ENCODE peak calls at places on chromosomes 12 and 14, in seven cellular contexts. Q is neuronal stem cell, E is mesenchymal stem cell, V is IMR-90, U is trophoblast cell, T is H9, F is H1. Z is an unnamed sample. For H3K4me1, the result is how much of the 10 kb centered on the place peaks cover.

GRCh38 chr14:101478796-101479410 is 82.4 kb upstream of the DIO3 start:
- DNase-seq in V (no peak), T (peak), U (no peak), E (no peak), F (no peak), Q (no peak), Z (no peak)

GRCh38 chr14:92783813-92784431 is 10.2 kb upstream of the GOLGA5 start:
- DNase-seq in F (no peak), E (peak), U (peak), T (no peak), Q (peak), V (peak), Z (peak)

GRCh38 chr14:89365071-89365801 is 51.8 kb downstream of the FOXN3 start:
- DNase-seq in Q (no peak), U (peak), V (peak), T (no peak), F (no peak), E (peak), Z (no peak)

GRCh38 chr12:25377475-25378179 is 126.9 kb upstream of the KRAS start:
- DNase-seq in F (no peak), Q (no peak), E (peak), V (peak), T (no peak), U (no peak), Z (peak)

GRCh38 chr14:81981311-81981675 is 447.6 kb upstream of the SEL1L start:
- DNase-seq in T (no peak), Q (no peak), E (no peak), U (no peak), V (no peak), F (no peak), Z (no peak)

GRCh38 chr12:102596687-102597086 is 116.3 kb upstream of the IGF1 start:
- DNase-seq in E (no peak), Q (no peak), T (no peak), F (no peak), V (no peak), U (no peak), Z (no peak)

GRCh38 chr12:124477109-124477915 is 90.1 kb downstream of the NCOR2 start:
- DNase-seq in F (no peak), E (peak), T (no peak), U (no peak), V (no peak), Q (no peak), Z (no peak)

GRCh38 chr12:59164991-59165718 is 244.9 kb upstream of the LRIG3 start:
- DNase-seq in V (peak), E (peak), T (no peak), F (no peak), Q (peak), U (peak), Z (peak)

GRCh38 chr12:25135531-25136154 is 59.3 kb downstream of the DNAI7 start:
- DNase-seq in V (no peak), U (peak), T (peak), Q (no peak), E (peak), F (no peak), Z (peak)

DNA sequence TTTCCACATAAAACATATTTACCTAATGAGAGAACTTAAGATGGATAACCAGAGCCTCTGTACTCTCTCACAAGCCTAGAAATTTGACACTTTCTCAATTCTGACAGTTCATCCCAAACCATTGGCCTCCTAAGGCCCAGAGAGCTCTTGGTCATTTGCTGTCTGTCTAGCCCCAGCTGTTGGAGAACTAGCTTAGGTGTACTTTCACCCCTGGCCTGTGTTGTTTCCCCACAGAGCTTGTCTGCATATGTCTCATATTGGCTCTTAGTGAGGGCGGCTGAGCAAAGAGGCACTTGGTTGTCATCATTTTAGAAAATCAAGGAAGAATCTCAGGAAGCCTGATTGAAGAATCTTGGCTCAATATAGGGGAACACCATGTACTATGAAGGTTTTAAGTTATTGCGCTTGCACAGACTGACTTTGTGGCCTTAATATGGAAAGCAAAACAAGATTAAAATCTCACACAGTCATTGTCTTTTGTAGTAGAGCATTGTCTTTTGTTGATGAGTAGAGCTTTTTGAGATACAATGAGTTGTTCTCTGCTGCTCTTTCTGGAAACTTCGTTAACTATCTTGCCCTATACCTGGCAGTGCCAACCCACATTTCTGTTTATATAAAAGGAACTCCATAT is 324.6 kb downstream of the RAD51B start:
- DNase-seq in E (no peak), U (no peak), V (peak), Q (no peak), F (no peak), T (no peak), Z (no peak)
- H3K4me1 ChIP-seq in E (under half), U (under half), V (under half), Q (under half), F (under half), T (under half), Z (under half)

GRCh38 chr12:90188857-90189256 is 480.2 kb upstream of the ATP2B1 start:
- DNase-seq in E (no peak), T (no peak), U (no peak), V (no peak), F (no peak), Q (no peak), Z (no peak)
- H3K4ac ChIP-seq in E (no peak), T (no peak), U (no peak), V (no peak), F (no peak), Q (no peak), Z (no peak)

GRCh38 chr12:75481774-75482173 is 1.2 kb downstream of the GLIPR1 start:
- DNase-seq in F (no peak), U (peak), Q (no peak), V (peak), E (peak), T (no peak), Z (no peak)

GRCh38 chr12:75479963-75480461 is 543 bp upstream of the GLIPR1 start:
- DNase-seq in Q (no peak), V (peak), F (no peak), E (no peak), U (no peak), T (no peak), Z (no peak)

GRCh38 chr12:75480469-75480949 is at the start of gene GLIPR1:
- DNase-seq in U (peak), T (no peak), Q (no peak), E (peak), V (peak), F (no peak), Z (peak)

GRCh38 chr12:75482636-75483035 is 2.1 kb downstream of the GLIPR1 start:
- DNase-seq in V (no peak), T (no peak), E (peak), U (no peak), Q (no peak), F (no peak), Z (no peak)

GRCh38 chr12:75481013-75481705 is 604 bp downstream of the GLIPR1 start:
- DNase-seq in T (no peak), E (peak), V (no peak), Q (no peak), U (no peak), F (no peak), Z (no peak)
- H3K4me1 ChIP-seq in T (under half), E (under half), V (under half), Q (under half), U (under half), F (under half), Z (under half)

GRCh38 chr14:103184046-103184445 is 60.8 kb downstream of the TNFAIP2 start:
- DNase-seq in V (no peak), U (no peak), T (no peak), F (no peak), E (no peak), Q (no peak), Z (no peak)
- H3K4ac ChIP-seq in V (no peak), U (no peak), T (no peak), F (no peak), E (no peak), Q (peak), Z (no peak)

Z was measured in mesendoderm.